ENCODE peak calls at places on chromosome 2, in four cellular contexts. S is GM12878, H is IMR-90, X is K562. O is an unnamed sample.

GRCh38 chr2:71455011-71455740 is 1.8 kb downstream of the DYSF start:
- DNase-seq in S (no peak), H (no peak), X (no peak), O (no peak)

GRCh38 chr2:188676012-188676405 is 298.2 kb upstream of the COL3A1 start:
- DNase-seq in S (no peak), H (peak), X (no peak), O (no peak)

GRCh38 chr2:72026819-72027425 is 120.7 kb downstream of the CYP26B1 start:
- DNase-seq in S (no peak), H (no peak), X (no peak), O (peak)

GRCh38 chr2:130263606-130264005 is 65.4 kb upstream of the TUBA3E start:
- DNase-seq in S (no peak), H (no peak), X (no peak), O (no peak)

GRCh38 chr2:215272918-215273317 is 38.9 kb upstream of the ATIC start:
- DNase-seq in S (no peak), H (no peak), X (no peak), O (no peak)

GRCh38 chr2:177172034-177172880 is 40.3 kb upstream of the HNRNPA3 start:
- DNase-seq in S (no peak), H (peak), X (no peak), O (no peak)

GRCh38 chr2:8412082-8412481 is 269.8 kb upstream of the ID2 start:
- DNase-seq in S (no peak), H (no peak), X (no peak), O (no peak)

GRCh38 chr2:152062130-152063091 is 36.4 kb downstream of the CACNB4 start:
- DNase-seq in S (no peak), H (peak), X (no peak), O (no peak)

GRCh38 chr2:233832869-233833812 is 21.2 kb downstream of the HJURP start:
- DNase-seq in S (no peak), H (peak), X (no peak), O (peak)

GRCh38 chr2:170434900-170435640 is 257.1 kb downstream of the MYO3B start:
- DNase-seq in S (peak), H (no peak), X (no peak), O (no peak)

GRCh38 chr2:127577973-127578372 is 42.5 kb downstream of the MYO7B start:
- DNase-seq in S (no peak), H (no peak), X (no peak), O (peak)

GRCh38 chr2:21220930-21221329 is 97.2 kb downstream of the TDRD15 start:
- DNase-seq in S (no peak), H (no peak), X (no peak), O (no peak)

GRCh38 chr2:8087480-8087840 is 594.4 kb upstream of the ID2 start:
- DNase-seq in S (no peak), H (no peak), X (no peak), O (no peak)

GRCh38 chr2:43676322-43677050 is at the start of gene C1GALT1C1L:
- DNase-seq in S (no peak), H (peak), X (peak), O (no peak)

GRCh38 chr2:204072443-204073324 is 136.1 kb downstream of the ICOS start:
- DNase-seq in S (no peak), H (no peak), X (peak), O (peak)

GRCh38 chr2:151614606-151615306 is 119.5 kb downstream of the NEB start:
- DNase-seq in S (no peak), H (no peak), X (no peak), O (no peak)

GRCh38 chr2:69030791-69031190 is 17.8 kb downstream of the ANTXR1 start:
- DNase-seq in S (no peak), H (no peak), X (no peak), O (no peak)

GRCh38 chr2:237213325-237214040 is 127.8 kb downstream of the COPS8 start:
- DNase-seq in S (no peak), H (peak), X (no peak), O (no peak)

GRCh38 chr2:237217995-237218621 is 132.4 kb downstream of the COPS8 start:
- DNase-seq in S (no peak), H (no peak), X (no peak), O (no peak)

GRCh38 chr2:237210763-237211162 is 125.1 kb downstream of the COPS8 start:
- DNase-seq in S (no peak), H (no peak), X (no peak), O (no peak)

GRCh38 chr2:237214963-237215362 is 129.3 kb downstream of the COPS8 start:
- DNase-seq in S (no peak), H (no peak), X (no peak), O (no peak)

DNA sequence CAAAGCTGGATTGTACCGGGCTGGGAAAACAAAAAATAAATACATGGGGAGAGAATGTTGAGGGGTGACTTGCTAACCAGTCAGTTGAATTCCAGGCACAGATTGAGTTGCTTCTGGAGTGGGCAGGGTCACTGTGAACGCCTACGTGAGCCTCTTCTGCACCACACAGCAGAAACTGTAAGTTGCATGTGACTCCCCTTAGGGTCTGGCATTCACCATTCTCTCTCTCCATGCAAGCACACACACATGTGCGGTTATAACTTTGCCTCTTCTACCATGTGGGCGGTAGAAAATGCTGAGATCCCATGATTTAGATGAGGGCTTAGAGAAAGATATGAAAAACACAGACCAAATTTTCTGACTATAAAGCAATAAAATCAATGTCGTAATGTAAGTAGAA is 128.6 kb downstream of the COPS8 start:
- DNase-seq in S (no peak), H (peak), X (no peak), O (no peak)
- TF ChIP-seq CHD1 in S (no peak), H (no peak), X (no peak), O (no peak)

GRCh38 chr2:200735061-200735460 is 76.6 kb upstream of the BZW1 start:
- DNase-seq in S (no peak), H (no peak), X (no peak), O (no peak)
- TF ChIP-seq CHD1 in S (no peak), H (no peak), X (no peak), O (no peak)

GRCh38 chr2:229492034-229492433 is 220.9 kb upstream of the PID1 start:
- DNase-seq in S (no peak), H (no peak), X (no peak), O (no peak)
- TF ChIP-seq CHD1 in S (no peak), H (no peak), X (no peak), O (no peak)

DNA sequence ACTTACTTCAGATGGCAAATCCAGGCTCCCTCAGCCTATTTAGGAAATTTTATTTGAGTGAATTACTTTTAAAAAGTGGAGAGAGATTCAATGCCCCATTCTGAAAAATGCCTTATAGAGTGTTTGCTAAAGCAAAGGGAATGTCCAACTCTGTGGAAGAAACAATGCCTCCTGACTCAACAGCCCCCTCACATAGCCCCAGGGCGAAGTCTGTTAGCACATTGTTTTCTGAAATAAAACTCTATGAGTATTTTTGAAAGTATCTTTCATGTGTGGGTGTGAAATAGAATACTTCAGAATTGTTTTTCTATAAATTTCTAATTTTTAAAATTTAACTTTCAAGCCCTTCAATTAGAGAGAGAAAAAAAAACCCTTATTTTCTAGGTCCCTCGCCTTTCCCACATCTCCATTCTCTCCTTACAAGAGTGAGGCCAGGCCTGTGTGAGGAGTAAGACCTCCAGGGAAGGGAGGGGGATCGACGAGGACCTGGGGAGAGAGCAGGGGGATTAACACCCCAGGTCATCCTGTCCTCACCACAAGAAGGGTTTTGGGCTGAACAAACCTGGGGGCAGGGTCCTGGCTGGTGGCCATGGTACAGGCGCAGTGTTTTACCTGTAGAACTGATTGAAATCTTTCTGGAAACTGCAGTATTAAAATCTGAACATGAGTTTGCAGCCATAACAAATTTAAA is 141.4 kb downstream of the SNTG2 start:
- DNase-seq in S (no peak), H (peak), X (no peak), O (no peak)
- TF ChIP-seq CHD1 in S (no peak), H (no peak), X (no peak), O (no peak)

DNA sequence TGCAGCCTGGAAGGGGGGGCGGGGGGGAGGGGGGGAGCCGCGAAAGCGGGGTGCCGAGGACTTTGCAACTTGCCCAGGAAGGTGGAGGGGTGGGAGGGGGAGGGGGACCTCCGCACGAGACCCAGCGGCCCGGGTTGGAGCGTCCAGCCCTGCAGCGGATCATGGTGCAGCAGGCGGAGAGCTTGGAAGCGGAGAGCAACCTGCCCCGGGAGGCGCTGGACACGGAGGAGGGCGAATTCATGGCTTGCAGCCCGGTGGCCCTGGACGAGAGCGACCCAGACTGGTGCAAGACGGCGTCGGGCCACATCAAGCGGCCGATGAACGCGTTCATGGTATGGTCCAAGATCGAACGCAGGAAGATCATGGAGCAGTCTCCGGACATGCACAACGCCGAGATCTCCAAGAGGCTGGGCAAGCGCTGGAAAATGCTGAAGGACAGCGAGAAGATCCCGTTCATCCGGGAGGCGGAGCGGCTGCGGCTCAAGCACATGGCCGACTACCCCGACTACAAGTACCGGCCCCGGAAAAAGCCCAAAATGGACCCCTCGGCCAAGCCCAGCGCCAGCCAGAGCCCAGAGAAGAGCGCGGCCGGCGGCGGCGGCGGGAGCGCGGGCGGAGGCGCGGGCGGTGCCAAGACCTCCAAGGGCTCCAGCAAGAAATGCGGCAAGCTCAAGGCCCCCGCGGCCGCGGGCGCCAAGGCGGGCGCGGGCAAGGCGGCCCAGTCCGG is 540 bp downstream of the SOX11 start:
- DNase-seq in S (no peak), H (peak), X (no peak), O (no peak)
- TF ChIP-seq CHD1 in S (no peak), H (no peak), X (no peak), O (no peak)

O was measured in H1.